ENCODE peak calls at places on chromosomes 4 and X, in four cellular contexts. Y is RWPE1, H is kidney, X is fibroblast of the conjunctiva. E is an unnamed sample.

GRCh38 chrX:16511776-16512400 is 138.1 kb upstream of the S100G start:
- DNase-seq in X (no peak), Y (no peak), H (no peak), E (no peak)

GRCh38 chr4:128386761-128387599 is 99.4 kb upstream of the PGRMC2 start:
- DNase-seq in Y (peak), X (peak), H (peak), E (peak)

GRCh38 chr4:181674315-181674714 is 568.9 kb upstream of the TENM3 start:
- DNase-seq in Y (no peak), H (no peak), X (peak), E (no peak)

GRCh38 chrX:40877869-40878268 is 142.5 kb upstream of the MED14 start:
- DNase-seq in H (no peak), X (no peak), Y (no peak), E (no peak)

GRCh38 chr4:88360256-88360655 is 18.4 kb upstream of the HERC6 start:
- DNase-seq in X (no peak), Y (no peak), H (no peak), E (no peak)

GRCh38 chr4:1896658-1896991 is 25.4 kb downstream of the NSD2 start:
- DNase-seq in H (peak), Y (no peak), X (no peak), E (no peak)

GRCh38 chr4:150342945-150343344 is 239.0 kb upstream of the MAB21L2 start:
- DNase-seq in Y (peak), X (no peak), H (peak), E (no peak)

GRCh38 chr4:139606600-139607301 is 50.7 kb upstream of the SETD7 start:
- DNase-seq in Y (no peak), X (peak), H (no peak), E (no peak)

GRCh38 chr4:173752610-173753009 is 222.6 kb upstream of the HAND2 start:
- DNase-seq in Y (no peak), X (peak), H (no peak), E (no peak)

GRCh38 chr4:86536166-86536565 is 57.9 kb upstream of the PTPN13 start:
- DNase-seq in H (no peak), Y (no peak), X (peak), E (peak)

GRCh38 chr4:6217716-6218381 is 17.5 kb upstream of the JAKMIP1 start:
- DNase-seq in X (no peak), H (no peak), Y (no peak), E (no peak)

GRCh38 chrX:148567229-148567628 is 66.8 kb downstream of the AFF2 start:
- DNase-seq in X (no peak), H (no peak), Y (no peak), E (no peak)

GRCh38 chrX:12488781-12489180 is 302.4 kb upstream of the PRPS2 start:
- DNase-seq in Y (no peak), X (no peak), H (no peak), E (no peak)

GRCh38 chrX:67636532-67636931 is 92.7 kb downstream of the AR start:
- DNase-seq in Y (no peak), H (no peak), X (no peak), E (no peak)

GRCh38 chr4:148857234-148857972 is 415.2 kb upstream of the NR3C2 start:
- DNase-seq in H (no peak), Y (no peak), X (no peak), E (no peak)

GRCh38 chr4:2091990-2092652 is 33.0 kb downstream of the NAT8L start:
- DNase-seq in H (no peak), Y (no peak), X (no peak), E (no peak)

GRCh38 chrX:133215747-133216146 is 2.4 kb downstream of the TFDP3 start:
- DNase-seq in X (no peak), H (no peak), Y (peak), E (no peak)

GRCh38 chrX:118727686-118728339 is 407 bp downstream of the IL13RA1 start:
- DNase-seq in H (peak), X (no peak), Y (no peak), E (no peak)

GRCh38 chr4:25060179-25060578 is 29.4 kb upstream of the LGI2 start:
- DNase-seq in X (no peak), Y (no peak), H (no peak), E (no peak)

GRCh38 chr4:145034727-145035211 is 63.2 kb downstream of the ANAPC10 start:
- DNase-seq in X (peak), Y (peak), H (no peak), E (peak)

GRCh38 chrX:47828984-47829383 is 7.7 kb upstream of the ZNF81 start:
- DNase-seq in Y (no peak), X (no peak), H (no peak), E (no peak)

GRCh38 chrX:63525491-63525890 is 174.4 kb upstream of the SPIN4 start:
- DNase-seq in Y (no peak), H (no peak), X (no peak), E (no peak)

GRCh38 chr4:145719752-145720624 is 40.0 kb downstream of the C4orf51 start:
- DNase-seq in H (no peak), Y (no peak), X (no peak), E (no peak)

GRCh38 chr4:95728145-95728544 is 111.7 kb upstream of the PDHA2 start:
- DNase-seq in H (no peak), Y (peak), X (no peak), E (no peak)

GRCh38 chr4:53684448-53684847 is 93.2 kb upstream of the LNX1 start:
- DNase-seq in H (no peak), Y (no peak), X (no peak), E (no peak)

GRCh38 chr4:122469457-122469856 is 12.9 kb upstream of the IL2 start:
- DNase-seq in Y (no peak), H (no peak), X (no peak), E (no peak)

GRCh38 chrX:96752776-96753175 is 68.1 kb downstream of the DIAPH2 start:
- DNase-seq in X (no peak), H (peak), Y (no peak), E (no peak)

GRCh38 chrX:49053223-49054072 is 5.4 kb upstream of the CCDC120 start:
- DNase-seq in H (peak), X (no peak), Y (no peak), E (no peak)

GRCh38 chr4:146638801-146639351 is at the start of gene POU4F2:
- DNase-seq in H (no peak), Y (peak), X (no peak), E (no peak)

GRCh38 chr4:139028191-139028661 is 12.6 kb downstream of the NOCT start:
- DNase-seq in X (no peak), Y (no peak), H (no peak), E (no peak)

GRCh38 chr4:187469627-187470026 is 525.9 kb upstream of the ZFP42 start:
- DNase-seq in X (no peak), Y (no peak), H (no peak), E (no peak)

GRCh38 chr4:88672987-88673386 is 24.6 kb downstream of the NAP1L5 start:
- DNase-seq in H (no peak), Y (no peak), X (no peak), E (no peak)

GRCh38 chrX:5086388-5086787 is 1142.3 kb downstream of the NLGN4X start:
- DNase-seq in Y (no peak), X (no peak), H (no peak), E (no peak)

GRCh38 chr4:94814237-94814636 is 56.5 kb downstream of the BMPR1B start:
- DNase-seq in Y (no peak), X (no peak), H (no peak), E (no peak)

GRCh38 chr4:15712214-15712613 is 9.3 kb downstream of the BST1 start:
- DNase-seq in H (no peak), Y (no peak), X (no peak), E (no peak)

GRCh38 chr4:15894923-15895411 is 43.6 kb downstream of the FGFBP1 start:
- DNase-seq in H (no peak), X (no peak), Y (no peak), E (no peak)